ENCODE peak calls at places on chromosome 19, in nine cellular contexts. One of them, this sample, is unnamed.

GRCh38 chr19:5091576-5092215 is 122.8 kb downstream of the KDM4B start:
- ATAC-seq in HCT116: no peak
- ATAC-seq in heart left ventricle: peak; percentile 7
- ATAC-seq in K562: peak; percentile 60
- ATAC-seq in activated T-cell treated with anti-CD3 and anti-CD28 coated beads, Interleukin-2, amount 50 U/mL, for 4 hours: no peak
- ATAC-seq in RWPE2: no peak
- ATAC-seq in sciatic nerve: peak; percentile 70
- ATAC-seq in upper lobe of right lung: no peak
- ATAC-seq in Right ventricle myocardium superior: peak; percentile 3
- ATAC-seq in this sample: peak; percentile 54

GRCh38 chr19:3285647-3286176 is 61.3 kb downstream of the CELF5 start:
- ATAC-seq in heart left ventricle: no peak
- ATAC-seq in Right ventricle myocardium superior: peak; percentile 38
- ATAC-seq in HCT116: peak; percentile 48
- ATAC-seq in RWPE2: peak; percentile 24
- ATAC-seq in activated T-cell treated with anti-CD3 and anti-CD28 coated beads, Interleukin-2, amount 50 U/mL, for 4 hours: no peak
- ATAC-seq in upper lobe of right lung: peak; percentile 70
- ATAC-seq in K562: peak; percentile 70
- ATAC-seq in sciatic nerve: no peak
- ATAC-seq in this sample: no peak

GRCh38 chr19:42576241-42576640 is 18.5 kb downstream of the CEACAM8 start:
- ATAC-seq in sciatic nerve: no peak
- ATAC-seq in activated T-cell treated with anti-CD3 and anti-CD28 coated beads, Interleukin-2, amount 50 U/mL, for 4 hours: no peak
- ATAC-seq in K562: no peak
- ATAC-seq in RWPE2: no peak
- ATAC-seq in Right ventricle myocardium superior: no peak
- ATAC-seq in upper lobe of right lung: no peak
- ATAC-seq in HCT116: no peak
- ATAC-seq in heart left ventricle: no peak
- ATAC-seq in this sample: no peak

GRCh38 chr19:46821512-46822359 is 28.9 kb downstream of the AP2S1 start:
- ATAC-seq in K562: no peak
- ATAC-seq in heart left ventricle: no peak
- ATAC-seq in Right ventricle myocardium superior: peak; percentile 50
- ATAC-seq in upper lobe of right lung: peak; percentile 69
- ATAC-seq in RWPE2: peak; percentile 20
- ATAC-seq in sciatic nerve: peak; percentile 41
- ATAC-seq in HCT116: no peak
- ATAC-seq in activated T-cell treated with anti-CD3 and anti-CD28 coated beads, Interleukin-2, amount 50 U/mL, for 4 hours: peak; percentile 91
- ATAC-seq in this sample: no peak

GRCh38 chr19:16087940-16088339 is 11.6 kb downstream of the TPM4 start:
- ATAC-seq in HCT116: no peak
- ATAC-seq in RWPE2: no peak
- ATAC-seq in sciatic nerve: peak; percentile 7
- ATAC-seq in activated T-cell treated with anti-CD3 and anti-CD28 coated beads, Interleukin-2, amount 50 U/mL, for 4 hours: no peak
- ATAC-seq in K562: no peak
- ATAC-seq in upper lobe of right lung: peak; percentile 3
- ATAC-seq in heart left ventricle: no peak
- ATAC-seq in Right ventricle myocardium superior: no peak
- ATAC-seq in this sample: no peak

GRCh38 chr19:1469936-1470863 is 8.8 kb downstream of the C19orf25 start:
- ATAC-seq in Right ventricle myocardium superior: peak; percentile 43
- ATAC-seq in heart left ventricle: no peak
- ATAC-seq in upper lobe of right lung: peak; percentile 28
- ATAC-seq in activated T-cell treated with anti-CD3 and anti-CD28 coated beads, Interleukin-2, amount 50 U/mL, for 4 hours: peak; percentile 63
- ATAC-seq in K562: peak; percentile 76
- ATAC-seq in sciatic nerve: peak; percentile 40
- ATAC-seq in HCT116: peak; percentile 59
- ATAC-seq in RWPE2: peak; percentile 26
- ATAC-seq in this sample: peak; percentile 32

GRCh38 chr19:11203194-11204075 is 6.1 kb upstream of the KANK2 start:
- ATAC-seq in heart left ventricle: peak; percentile 78
- ATAC-seq in sciatic nerve: peak; percentile 78
- ATAC-seq in HCT116: peak; percentile 88
- ATAC-seq in activated T-cell treated with anti-CD3 and anti-CD28 coated beads, Interleukin-2, amount 50 U/mL, for 4 hours: peak; percentile 63
- ATAC-seq in Right ventricle myocardium superior: peak; percentile 74
- ATAC-seq in K562: peak; percentile 89
- ATAC-seq in upper lobe of right lung: peak; percentile 77
- ATAC-seq in RWPE2: peak; percentile 71
- ATAC-seq in this sample: peak; percentile 86

GRCh38 chr19:5671600-5671999 is 8.7 kb downstream of the MICOS13 start:
- ATAC-seq in HCT116: no peak
- ATAC-seq in K562: no peak
- ATAC-seq in upper lobe of right lung: no peak
- ATAC-seq in activated T-cell treated with anti-CD3 and anti-CD28 coated beads, Interleukin-2, amount 50 U/mL, for 4 hours: no peak
- ATAC-seq in heart left ventricle: no peak
- ATAC-seq in Right ventricle myocardium superior: no peak
- ATAC-seq in sciatic nerve: no peak
- ATAC-seq in RWPE2: no peak
- ATAC-seq in this sample: no peak

GRCh38 chr19:45179063-45179847 is 671 bp downstream of the BLOC1S3 start:
- ATAC-seq in upper lobe of right lung: no peak
- ATAC-seq in sciatic nerve: no peak
- ATAC-seq in RWPE2: no peak
- ATAC-seq in Right ventricle myocardium superior: no peak
- ATAC-seq in HCT116: peak; percentile 14
- ATAC-seq in activated T-cell treated with anti-CD3 and anti-CD28 coated beads, Interleukin-2, amount 50 U/mL, for 4 hours: peak; percentile 5
- ATAC-seq in K562: peak; percentile 42
- ATAC-seq in heart left ventricle: no peak
- ATAC-seq in this sample: no peak

GRCh38 chr19:6473652-6474051 is 7.9 kb downstream of the DENND1C start:
- ATAC-seq in heart left ventricle: no peak
- ATAC-seq in RWPE2: no peak
- ATAC-seq in sciatic nerve: no peak
- ATAC-seq in Right ventricle myocardium superior: no peak
- ATAC-seq in activated T-cell treated with anti-CD3 and anti-CD28 coated beads, Interleukin-2, amount 50 U/mL, for 4 hours: no peak
- ATAC-seq in HCT116: no peak
- ATAC-seq in upper lobe of right lung: no peak
- ATAC-seq in K562: no peak
- ATAC-seq in this sample: no peak